ENCODE peak calls at places on chromosomes 11 and 22, in six cellular contexts. One of them, this sample, is unnamed.

GRCh38 chr11:64854157-64854533 is 9.7 kb upstream of the CDC42BPG start:
- DNase-seq in GM12878: no peak
- DNase-seq in GM12892: no peak
- DNase-seq in H1: no peak
- DNase-seq in K562: no peak
- DNase-seq in HepG2: no peak
- DNase-seq in this sample: no peak

GRCh38 chr11:100031973-100032372 is 655.1 kb upstream of the ARHGAP42 start:
- DNase-seq in GM12878: no peak
- DNase-seq in H1: no peak
- DNase-seq in K562: no peak
- DNase-seq in GM12892: peak
- DNase-seq in HepG2: no peak
- DNase-seq in this sample: no peak

GRCh38 chr11:2587132-2587930 is 112.5 kb downstream of the KCNQ1OT1 start:
- DNase-seq in GM12878: no peak
- DNase-seq in K562: peak
- DNase-seq in HepG2: no peak
- DNase-seq in GM12892: peak
- DNase-seq in H1: no peak
- DNase-seq in this sample: peak

GRCh38 chr11:45593992-45594391 is 71.4 kb downstream of the CHST1 start:
- DNase-seq in HepG2: no peak
- DNase-seq in GM12878: no peak
- DNase-seq in GM12892: no peak
- DNase-seq in H1: no peak
- DNase-seq in K562: peak
- DNase-seq in this sample: no peak

GRCh38 chr22:25062378-25063095 is 110.0 kb downstream of the KIAA1671 start:
- DNase-seq in HepG2: no peak
- DNase-seq in GM12878: no peak
- DNase-seq in K562: no peak
- DNase-seq in GM12892: no peak
- DNase-seq in H1: no peak
- DNase-seq in this sample: no peak

GRCh38 chr22:46668116-46668515 is 47.9 kb downstream of the GRAMD4 start:
- DNase-seq in HepG2: no peak
- DNase-seq in GM12878: no peak
- DNase-seq in GM12892: no peak
- DNase-seq in K562: no peak
- DNase-seq in H1: no peak
- DNase-seq in this sample: no peak

GRCh38 chr11:60634151-60634550 is 65.3 kb upstream of the MS4A8 start:
- DNase-seq in K562: peak
- DNase-seq in GM12878: peak
- DNase-seq in H1: peak
- DNase-seq in GM12892: no peak
- DNase-seq in HepG2: no peak
- DNase-seq in this sample: no peak

GRCh38 chr11:92628401-92629292 is 340.8 kb upstream of the MTNR1B start:
- DNase-seq in H1: no peak
- DNase-seq in HepG2: no peak
- DNase-seq in K562: no peak
- DNase-seq in GM12878: no peak
- DNase-seq in GM12892: no peak
- DNase-seq in this sample: no peak

GRCh38 chr11:7546324-7546791 is 32.6 kb downstream of the PPFIBP2 start:
- DNase-seq in GM12892: no peak
- DNase-seq in K562: no peak
- DNase-seq in HepG2: no peak
- DNase-seq in GM12878: no peak
- DNase-seq in H1: no peak
- DNase-seq in this sample: no peak

GRCh38 chr11:119134389-119134978 is 13.1 kb downstream of the HINFP start:
- DNase-seq in GM12878: no peak
- DNase-seq in K562: no peak
- DNase-seq in GM12892: no peak
- DNase-seq in H1: peak
- DNase-seq in HepG2: no peak
- DNase-seq in this sample: no peak

GRCh38 chr22:31075961-31076360 is 5.2 kb upstream of the SMTN start:
- DNase-seq in HepG2: no peak
- DNase-seq in H1: no peak
- DNase-seq in GM12892: no peak
- DNase-seq in K562: no peak
- DNase-seq in GM12878: no peak
- DNase-seq in this sample: no peak

GRCh38 chr11:38456371-38456770 is 1858.3 kb upstream of the RAG2 start:
- DNase-seq in GM12892: no peak
- DNase-seq in H1: no peak
- DNase-seq in HepG2: no peak
- DNase-seq in GM12878: no peak
- DNase-seq in K562: no peak
- DNase-seq in this sample: no peak

GRCh38 chr11:132028380-132029240 is 658.2 kb downstream of the NTM start:
- DNase-seq in K562: no peak
- DNase-seq in H1: no peak
- DNase-seq in HepG2: peak
- DNase-seq in GM12892: no peak
- DNase-seq in GM12878: no peak
- DNase-seq in this sample: peak

GRCh38 chr11:46918087-46918751 is at the start of gene LRP4:
- DNase-seq in GM12878: no peak
- DNase-seq in HepG2: no peak
- DNase-seq in K562: peak
- DNase-seq in H1: peak
- DNase-seq in GM12892: peak
- DNase-seq in this sample: peak

GRCh38 chr11:101445761-101446160 is 138.0 kb downstream of the TRPC6 start:
- DNase-seq in HepG2: no peak
- DNase-seq in GM12878: no peak
- DNase-seq in GM12892: no peak
- DNase-seq in K562: no peak
- DNase-seq in H1: no peak
- DNase-seq in this sample: no peak

GRCh38 chr11:117861151-117862018 is 15.1 kb downstream of the FXYD6 start:
- DNase-seq in K562: peak
- DNase-seq in H1: peak
- DNase-seq in HepG2: no peak
- DNase-seq in GM12878: no peak
- DNase-seq in GM12892: no peak
- DNase-seq in this sample: no peak

GRCh38 chr11:69797156-69797555 is 22.0 kb upstream of the FGF4 start:
- DNase-seq in H1: no peak
- DNase-seq in HepG2: no peak
- DNase-seq in GM12892: no peak
- DNase-seq in GM12878: no peak
- DNase-seq in K562: no peak
- DNase-seq in this sample: no peak

GRCh38 chr11:60005360-60005759 is 11.6 kb upstream of the OOSP4B start:
- DNase-seq in GM12892: no peak
- DNase-seq in H1: no peak
- DNase-seq in GM12878: no peak
- DNase-seq in K562: no peak
- DNase-seq in HepG2: no peak
- DNase-seq in this sample: no peak

GRCh38 chr22:25282346-25282670 is 62.9 kb downstream of the CRYBB2 start:
- DNase-seq in K562: no peak
- DNase-seq in HepG2: no peak
- DNase-seq in GM12878: no peak
- DNase-seq in H1: no peak
- DNase-seq in GM12892: peak
- DNase-seq in this sample: no peak

GRCh38 chr22:19951351-19951750 is 9.7 kb upstream of the TXNRD2 start:
- DNase-seq in H1: no peak
- DNase-seq in GM12878: no peak
- DNase-seq in GM12892: no peak
- DNase-seq in HepG2: no peak
- DNase-seq in K562: peak
- DNase-seq in this sample: no peak

GRCh38 chr11:113261709-113262475 is 52.5 kb upstream of the TTC12 start:
- DNase-seq in GM12878: no peak
- DNase-seq in GM12892: no peak
- DNase-seq in HepG2: no peak
- DNase-seq in H1: no peak
- DNase-seq in K562: no peak
- DNase-seq in this sample: no peak

GRCh38 chr11:116861539-116861938 is 24.1 kb upstream of the APOA1 start:
- DNase-seq in GM12878: no peak
- DNase-seq in H1: no peak
- DNase-seq in K562: peak
- DNase-seq in GM12892: no peak
- DNase-seq in HepG2: no peak
- DNase-seq in this sample: no peak

GRCh38 chr22:43753718-43754117 is 58.4 kb downstream of the EFCAB6 start:
- DNase-seq in H1: no peak
- DNase-seq in GM12878: no peak
- DNase-seq in HepG2: no peak
- DNase-seq in GM12892: no peak
- DNase-seq in K562: no peak
- DNase-seq in this sample: no peak

GRCh38 chr11:99687320-99687719 is 666.6 kb downstream of the CNTN5 start:
- DNase-seq in GM12878: no peak
- DNase-seq in HepG2: no peak
- DNase-seq in H1: no peak
- DNase-seq in GM12892: no peak
- DNase-seq in K562: no peak
- DNase-seq in this sample: no peak

GRCh38 chr22:23431337-23432072 is 148.6 kb downstream of the IGLL1 start:
- DNase-seq in HepG2: peak
- DNase-seq in K562: peak
- DNase-seq in H1: no peak
- DNase-seq in GM12878: no peak
- DNase-seq in GM12892: no peak
- DNase-seq in this sample: no peak

DNA sequence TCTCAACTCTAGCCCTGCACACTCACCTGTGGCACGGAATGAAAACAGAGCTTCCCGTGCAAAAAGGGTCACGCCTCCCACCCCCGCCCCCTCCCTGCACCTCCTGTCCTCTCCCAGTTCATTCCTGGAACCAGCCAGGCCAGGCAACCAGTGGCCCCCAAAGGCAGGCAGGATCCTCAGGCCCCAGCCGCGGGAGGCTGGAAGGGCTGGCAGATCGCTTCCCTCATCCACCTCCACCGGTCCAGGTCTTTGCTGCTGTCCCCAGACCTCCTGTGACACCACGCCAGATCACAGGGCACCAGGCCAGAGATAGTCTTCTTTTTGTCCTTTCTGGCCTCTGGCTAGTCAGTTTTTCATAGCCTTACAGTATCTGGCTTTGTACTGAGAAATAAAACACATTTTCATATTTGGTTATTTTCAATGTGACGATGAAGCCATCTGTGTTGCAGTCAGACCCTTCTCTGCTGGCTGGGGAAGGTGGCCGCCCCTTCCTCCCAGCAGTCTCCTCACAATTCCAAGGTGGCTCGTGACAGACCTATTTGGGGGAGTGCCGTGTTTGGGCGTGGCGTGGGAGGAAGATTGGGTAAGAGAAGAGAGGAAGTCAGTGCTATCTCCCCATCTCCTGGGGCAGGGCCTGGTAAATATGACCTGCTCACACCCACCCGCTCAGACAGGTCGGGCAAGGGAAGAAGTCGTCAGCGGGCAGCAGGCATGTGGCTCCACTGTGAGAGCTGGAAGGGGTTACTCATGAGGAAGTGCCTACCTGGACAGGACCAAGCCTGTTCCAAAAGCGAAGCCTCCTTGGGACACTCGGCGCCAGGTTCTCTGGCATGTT is 9.1 kb downstream of the SSH3 start:
- DNase-seq in GM12892: no peak
- DNase-seq in K562: peak
- DNase-seq in H1: no peak
- DNase-seq in HepG2: no peak
- DNase-seq in GM12878: no peak
- DNase-seq in this sample: no peak
- TF ChIP-seq POLR2A in GM12892: no peak
- TF ChIP-seq POLR2A in K562: peak
- TF ChIP-seq POLR2A in H1: no peak
- TF ChIP-seq POLR2A in HepG2: no peak
- TF ChIP-seq POLR2A in GM12878: no peak
- TF ChIP-seq POLR2A in this sample: no peak

DNA sequence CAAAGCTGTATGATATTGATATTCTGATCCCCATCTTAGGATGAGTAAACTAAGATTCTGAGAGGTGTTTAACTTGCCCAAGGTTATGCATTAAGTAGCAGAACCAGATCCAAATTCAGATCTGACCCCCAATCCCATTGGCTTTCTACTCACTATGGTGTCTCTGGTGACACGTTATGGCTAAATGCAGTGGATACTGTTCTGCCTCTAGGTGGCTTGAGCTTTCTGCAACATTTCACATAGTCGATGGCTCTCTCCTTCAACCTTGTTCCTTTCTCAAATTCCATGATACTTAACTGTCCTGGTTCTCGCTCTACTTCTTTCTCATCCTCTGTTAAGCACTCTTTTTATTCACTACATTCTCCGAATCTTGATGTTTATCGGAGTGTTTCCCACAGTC is 9.4 kb downstream of the C11orf97 start:
- DNase-seq in HepG2: peak
- DNase-seq in GM12878: no peak
- DNase-seq in GM12892: no peak
- DNase-seq in H1: no peak
- DNase-seq in K562: peak
- DNase-seq in this sample: no peak
- TF ChIP-seq TAF1 in HepG2: no peak
- TF ChIP-seq TAF1 in GM12878: no peak
- TF ChIP-seq TAF1 in GM12892: no peak
- TF ChIP-seq TAF1 in H1: no peak
- TF ChIP-seq TAF1 in K562: no peak
- TF ChIP-seq TAF1 in this sample: no peak

DNA sequence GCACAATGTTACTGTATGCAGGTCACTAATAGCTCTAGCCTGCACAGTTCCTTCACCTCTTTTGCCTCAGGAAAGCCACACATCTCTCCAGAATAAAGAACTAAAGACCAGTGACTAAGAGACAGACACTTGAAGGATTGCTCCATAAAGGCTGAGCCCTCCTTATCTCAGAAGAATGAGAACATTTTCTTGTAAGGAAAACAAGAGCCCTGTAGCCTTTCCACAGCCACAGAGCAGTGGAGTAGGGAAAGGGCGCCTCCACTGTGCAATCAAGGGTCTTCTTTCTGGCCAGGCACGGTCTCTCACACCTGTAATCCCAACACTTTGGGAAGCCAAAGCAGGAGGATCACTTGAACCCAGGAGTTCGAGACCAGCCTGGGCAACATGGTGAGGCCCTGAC is 202.6 kb upstream of the TMEM45B start:
- DNase-seq in K562: no peak
- DNase-seq in GM12878: no peak
- DNase-seq in HepG2: no peak
- DNase-seq in H1: no peak
- DNase-seq in GM12892: no peak
- DNase-seq in this sample: no peak
- TF ChIP-seq POLR2AphosphoS5 in K562: no peak
- TF ChIP-seq POLR2AphosphoS5 in GM12878: no peak
- TF ChIP-seq POLR2AphosphoS5 in HepG2: no peak
- TF ChIP-seq POLR2AphosphoS5 in H1: no peak
- TF ChIP-seq POLR2AphosphoS5 in GM12892: no peak
- TF ChIP-seq POLR2AphosphoS5 in this sample: no peak

GRCh38 chr11:5690216-5690615 is 626 bp downstream of the TRIM22 start:
- DNase-seq in GM12892: no peak
- DNase-seq in GM12878: no peak
- DNase-seq in HepG2: no peak
- DNase-seq in H1: no peak
- DNase-seq in K562: no peak
- DNase-seq in this sample: no peak
- TF ChIP-seq POLR2A in GM12892: no peak
- TF ChIP-seq POLR2A in GM12878: no peak
- TF ChIP-seq POLR2A in HepG2: no peak
- TF ChIP-seq POLR2A in H1: no peak
- TF ChIP-seq POLR2A in K562: no peak
- TF ChIP-seq POLR2A in this sample: no peak

GRCh38 chr11:134445601-134446325 is 33.7 kb upstream of the B3GAT1 start:
- DNase-seq in H1: no peak
- DNase-seq in GM12892: no peak
- DNase-seq in GM12878: no peak
- DNase-seq in K562: no peak
- DNase-seq in HepG2: no peak
- DNase-seq in this sample: no peak
- TF ChIP-seq TAF1 in H1: no peak
- TF ChIP-seq TAF1 in GM12892: no peak
- TF ChIP-seq TAF1 in GM12878: no peak
- TF ChIP-seq TAF1 in K562: no peak
- TF ChIP-seq TAF1 in HepG2: no peak
- TF ChIP-seq TAF1 in this sample: no peak